ENCODE peak calls at places on chromosomes 12 and 14, in eight cellular contexts. H is GM23248, N is HCT116, P is OCI-LY7, O is neural progenitor cell, L is hepatocyte, Y is PC-3, D is GM23338. W is an unnamed sample.

GRCh38 chr12:57730336-57731067 is 8.0 kb downstream of the AGAP2 start:
- DNase-seq in H (no peak), N (no peak), P (no peak), O (no peak), L (no peak), Y (no peak), D (no peak), W (no peak)

GRCh38 chr12:98653866-98654493 is 8.9 kb downstream of the APAF1 start:
- DNase-seq in H (peak), N (peak), P (peak), O (peak), L (peak), Y (peak), D (peak), W (peak)

GRCh38 chr14:106380740-106381139 is 854.4 kb downstream of the TMEM121 start:
- DNase-seq in H (no peak), N (no peak), P (no peak), O (no peak), L (no peak), Y (no peak), D (no peak), W (no peak)

GRCh38 chr14:59055439-59056045 is 132.9 kb upstream of the DAAM1 start:
- DNase-seq in H (peak), N (peak), P (peak), O (peak), L (peak), Y (peak), D (peak), W (peak)

GRCh38 chr14:36315159-36315853 is 5.1 kb downstream of the MBIP start:
- DNase-seq in H (no peak), N (no peak), P (no peak), O (peak), L (no peak), Y (no peak), D (peak), W (no peak)

GRCh38 chr14:55477680-55478079 is 37.3 kb upstream of the TBPL2 start:
- DNase-seq in H (no peak), N (no peak), P (no peak), O (peak), L (no peak), Y (no peak), D (no peak), W (no peak)

GRCh38 chr14:91127411-91127810 is 13.5 kb downstream of the DGLUCY start:
- DNase-seq in H (no peak), N (no peak), P (no peak), O (no peak), L (peak), Y (peak), D (no peak), W (no peak)

GRCh38 chr12:66268562-66268961 is 33.7 kb upstream of the HELB start:
- DNase-seq in H (no peak), N (no peak), P (peak), O (no peak), L (no peak), Y (no peak), D (no peak), W (no peak)

GRCh38 chr12:48853228-48853688 is 1.3 kb upstream of the DDX23 start:
- DNase-seq in H (peak), N (peak), P (peak), O (peak), L (peak), Y (peak), D (peak), W (peak)

GRCh38 chr12:103929909-103930786 is at the start of gene HSP90B1:
- DNase-seq in H (peak), N (peak), P (peak), O (peak), L (peak), Y (peak), D (peak), W (peak)

GRCh38 chr14:95290769-95291440 is 28.8 kb downstream of the CLMN start:
- DNase-seq in H (no peak), N (no peak), P (peak), O (no peak), L (peak), Y (peak), D (peak), W (peak)

GRCh38 chr12:40618621-40619020 is 73.6 kb upstream of the CNTN1 start:
- DNase-seq in H (peak), N (no peak), P (no peak), O (no peak), L (no peak), Y (no peak), D (no peak), W (no peak)

GRCh38 chr12:40616383-40616900 is 75.8 kb upstream of the CNTN1 start:
- DNase-seq in H (no peak), N (no peak), P (no peak), O (no peak), L (no peak), Y (no peak), D (no peak), W (peak)

GRCh38 chr12:40620564-40621019 is 71.6 kb upstream of the CNTN1 start:
- DNase-seq in H (no peak), N (no peak), P (no peak), O (no peak), L (no peak), Y (no peak), D (no peak), W (no peak)

GRCh38 chr12:40622246-40622838 is 69.9 kb upstream of the CNTN1 start:
- DNase-seq in H (peak), N (peak), P (peak), O (peak), L (peak), Y (peak), D (peak), W (peak)
- TF ChIP-seq EZH2phosphoT487 in H (no peak), N (no peak), P (no peak), O (no peak), L (no peak), Y (no peak), D (no peak), W (no peak)

DNA sequence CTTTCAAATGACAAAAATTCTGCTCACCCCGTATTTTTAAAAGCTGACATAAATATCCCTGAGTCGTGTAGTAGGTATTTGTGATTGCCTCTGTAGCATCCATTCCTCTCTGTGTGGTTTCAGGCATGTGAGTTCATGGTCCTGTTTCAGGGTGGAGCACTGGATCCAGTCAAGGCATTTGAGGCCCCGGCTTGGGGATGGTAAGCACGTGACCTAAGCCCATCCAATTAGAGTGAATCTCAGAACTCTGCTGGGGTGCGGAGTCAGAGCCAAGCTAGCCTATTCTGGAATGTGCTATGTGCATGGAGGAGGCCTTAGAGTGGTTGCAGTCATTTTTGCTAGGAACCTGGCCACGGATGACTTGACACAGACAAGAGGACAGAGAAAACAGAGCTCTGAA is 4.3 kb upstream of the CSRP2 start:
- DNase-seq in H (peak), N (no peak), P (no peak), O (no peak), L (no peak), Y (no peak), D (no peak), W (no peak)
- TF ChIP-seq EZH2phosphoT487 in H (no peak), N (no peak), P (no peak), O (no peak), L (no peak), Y (no peak), D (no peak), W (no peak)

DNA sequence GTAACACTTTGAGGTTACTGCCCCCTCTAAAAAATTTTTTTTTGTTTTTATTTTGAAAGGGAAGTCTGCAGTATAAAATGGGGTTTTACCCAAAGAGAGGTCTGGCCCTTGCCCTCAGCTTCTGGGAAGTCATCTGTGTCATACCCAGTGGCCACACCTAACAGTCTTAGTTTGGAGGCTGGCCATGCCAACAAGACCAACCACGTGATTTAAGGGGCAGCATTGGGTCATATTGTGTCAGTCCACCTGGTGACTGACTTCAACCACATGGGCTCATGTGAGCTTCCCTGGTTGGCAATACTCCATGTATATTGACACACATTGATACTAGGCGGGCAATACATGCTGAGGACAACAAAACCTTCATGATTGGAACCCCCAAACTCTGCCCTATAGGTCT is 173.9 kb downstream of the GXYLT1 start:
- DNase-seq in H (no peak), N (no peak), P (no peak), O (no peak), L (no peak), Y (no peak), D (no peak), W (no peak)
- TF ChIP-seq EZH2phosphoT487 in H (no peak), N (no peak), P (no peak), O (no peak), L (no peak), Y (no peak), D (no peak), W (no peak)

DNA sequence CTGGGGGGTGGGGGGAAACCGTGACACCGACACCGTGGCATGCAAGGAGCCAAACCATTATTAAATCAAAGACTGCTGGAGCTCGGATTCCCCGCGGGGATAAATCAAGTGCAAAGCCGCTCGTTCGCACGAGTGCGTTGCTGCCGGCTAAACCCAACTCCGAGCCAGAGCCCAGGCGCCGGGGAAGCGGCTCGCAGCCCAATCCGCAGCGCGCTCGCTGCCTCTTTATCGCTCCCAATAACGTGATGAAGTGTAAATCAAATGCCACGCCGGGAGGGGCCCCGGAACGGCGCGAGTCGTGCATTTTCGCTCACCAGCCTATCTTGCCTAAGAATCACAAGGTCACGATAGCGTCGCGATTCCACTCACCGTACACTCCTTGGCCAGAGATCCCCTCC is 1.3 kb downstream of the MDGA2 start:
- DNase-seq in H (no peak), N (no peak), P (no peak), O (peak), L (peak), Y (no peak), D (peak), W (peak)
- TF ChIP-seq EZH2phosphoT487 in H (no peak), N (no peak), P (no peak), O (peak), L (no peak), Y (no peak), D (no peak), W (no peak)

GRCh38 chr14:79670811-79671210 is 540.5 kb downstream of the DIO2 start:
- DNase-seq in H (no peak), N (no peak), P (no peak), O (no peak), L (no peak), Y (no peak), D (no peak), W (no peak)
- TF ChIP-seq EZH2phosphoT487 in H (no peak), N (no peak), P (no peak), O (no peak), L (no peak), Y (no peak), D (no peak), W (no peak)